ENCODE peak calls at places on chromosomes 11 and 22, in eight cellular contexts. F is fibroblast of lung, N is neural progenitor cell, U is AG09319, K is GM10248, X is fibroblast of the aortic adventitia, D is chondrocyte, J is GM13977. A is an unnamed sample.

GRCh38 chr11:35293034-35293433 is 126.3 kb downstream of the SLC1A2 start:
- DNase-seq in F (no peak), N (no peak), U (no peak), K (no peak), X (no peak), D (no peak), J (no peak), A (no peak)

GRCh38 chr11:62753736-62754603 is at the start of gene ZBTB3:
- DNase-seq in F (peak), N (peak), U (peak), K (peak), X (peak), D (peak), J (peak), A (peak)

GRCh38 chr11:71305451-71306125 is 53.2 kb upstream of the SHANK2 start:
- DNase-seq in F (no peak), N (no peak), U (no peak), K (no peak), X (no peak), D (peak), J (no peak), A (no peak)

GRCh38 chr11:78350646-78351165 is 66.9 kb downstream of the GAB2 start:
- DNase-seq in F (peak), N (peak), U (no peak), K (no peak), X (peak), D (no peak), J (no peak), A (no peak)

GRCh38 chr11:117932987-117933386 is 3.8 kb upstream of the TMPRSS13 start:
- DNase-seq in F (no peak), N (no peak), U (no peak), K (no peak), X (no peak), D (no peak), J (no peak), A (no peak)

GRCh38 chr22:46203590-46203980 is 46.5 kb downstream of the CDPF1 start:
- DNase-seq in F (no peak), N (no peak), U (no peak), K (no peak), X (no peak), D (no peak), J (no peak), A (no peak)

GRCh38 chr11:134666273-134667174 is 254.5 kb upstream of the B3GAT1 start:
- DNase-seq in F (no peak), N (no peak), U (no peak), K (no peak), X (no peak), D (no peak), J (no peak), A (no peak)

GRCh38 chr11:116638463-116638862 is 134.3 kb downstream of the BUD13 start:
- DNase-seq in F (no peak), N (no peak), U (no peak), K (no peak), X (no peak), D (no peak), J (no peak), A (no peak)

GRCh38 chr22:37050913-37051628 is 471 bp upstream of the KCTD17 start:
- DNase-seq in F (no peak), N (no peak), U (no peak), K (no peak), X (no peak), D (no peak), J (no peak), A (no peak)

GRCh38 chr22:36329217-36330078 is 58.3 kb downstream of the MYH9 start:
- DNase-seq in F (peak), N (peak), U (peak), K (no peak), X (peak), D (no peak), J (no peak), A (no peak)

GRCh38 chr11:101126551-101127347 is 2.9 kb downstream of the PGR start:
- DNase-seq in F (no peak), N (peak), U (no peak), K (no peak), X (peak), D (no peak), J (peak), A (peak)

GRCh38 chr11:80586464-80586863 is 1145.6 kb upstream of the TENM4 start:
- DNase-seq in F (peak), N (no peak), U (no peak), K (no peak), X (peak), D (no peak), J (no peak), A (no peak)

GRCh38 chr11:105297463-105297862 is 157.9 kb upstream of the CARD18 start:
- DNase-seq in F (peak), N (no peak), U (no peak), K (no peak), X (peak), D (no peak), J (no peak), A (no peak)

GRCh38 chr11:11717064-11717725 is 95.4 kb upstream of the GALNT18 start:
- DNase-seq in F (no peak), N (no peak), U (no peak), K (no peak), X (no peak), D (no peak), J (no peak), A (no peak)

GRCh38 chr11:30760341-30760740 is 174.2 kb upstream of the MPPED2 start:
- DNase-seq in F (no peak), N (no peak), U (no peak), K (no peak), X (no peak), D (no peak), J (no peak), A (no peak)

GRCh38 chr11:5596611-5597201 is at the start of gene TRIM6:
- DNase-seq in F (peak), N (peak), U (no peak), K (no peak), X (peak), D (no peak), J (peak), A (peak)

GRCh38 chr11:34454308-34455032 is 15.7 kb downstream of the CAT start:
- DNase-seq in F (no peak), N (no peak), U (no peak), K (no peak), X (no peak), D (no peak), J (no peak), A (no peak)

GRCh38 chr11:64765841-64766682 is 6.3 kb upstream of the PYGM start:
- DNase-seq in F (no peak), N (no peak), U (no peak), K (peak), X (no peak), D (peak), J (no peak), A (no peak)

GRCh38 chr11:64764753-64765152 is 5.0 kb upstream of the PYGM start:
- DNase-seq in F (no peak), N (no peak), U (no peak), K (no peak), X (no peak), D (peak), J (no peak), A (no peak)

GRCh38 chr11:64766881-64767280 is 7.1 kb upstream of the PYGM start:
- DNase-seq in F (no peak), N (no peak), U (no peak), K (no peak), X (no peak), D (peak), J (no peak), A (no peak)

GRCh38 chr11:64763804-64764611 is 4.2 kb upstream of the PYGM start:
- DNase-seq in F (no peak), N (peak), U (no peak), K (peak), X (no peak), D (peak), J (peak), A (peak)

GRCh38 chr11:64765291-64765803 is 5.6 kb upstream of the PYGM start:
- DNase-seq in F (no peak), N (peak), U (no peak), K (no peak), X (no peak), D (peak), J (no peak), A (no peak)
- TF ChIP-seq CTCF in F (peak), N (peak), U (no peak), K (no peak), X (peak), D (peak), J (peak), A (no peak)

GRCh38 chr11:68020575-68020974 is 9.9 kb upstream of the NDUFS8 start:
- DNase-seq in F (no peak), N (peak), U (no peak), K (no peak), X (no peak), D (no peak), J (no peak), A (no peak)
- TF ChIP-seq CTCF in F (peak), N (peak), U (peak), K (peak), X (peak), D (peak), J (no peak), A (no peak)

GRCh38 chr11:91219501-91219900 is 996.7 kb upstream of the CHORDC1 start:
- DNase-seq in F (peak), N (no peak), U (no peak), K (no peak), X (peak), D (no peak), J (no peak), A (no peak)

DNA sequence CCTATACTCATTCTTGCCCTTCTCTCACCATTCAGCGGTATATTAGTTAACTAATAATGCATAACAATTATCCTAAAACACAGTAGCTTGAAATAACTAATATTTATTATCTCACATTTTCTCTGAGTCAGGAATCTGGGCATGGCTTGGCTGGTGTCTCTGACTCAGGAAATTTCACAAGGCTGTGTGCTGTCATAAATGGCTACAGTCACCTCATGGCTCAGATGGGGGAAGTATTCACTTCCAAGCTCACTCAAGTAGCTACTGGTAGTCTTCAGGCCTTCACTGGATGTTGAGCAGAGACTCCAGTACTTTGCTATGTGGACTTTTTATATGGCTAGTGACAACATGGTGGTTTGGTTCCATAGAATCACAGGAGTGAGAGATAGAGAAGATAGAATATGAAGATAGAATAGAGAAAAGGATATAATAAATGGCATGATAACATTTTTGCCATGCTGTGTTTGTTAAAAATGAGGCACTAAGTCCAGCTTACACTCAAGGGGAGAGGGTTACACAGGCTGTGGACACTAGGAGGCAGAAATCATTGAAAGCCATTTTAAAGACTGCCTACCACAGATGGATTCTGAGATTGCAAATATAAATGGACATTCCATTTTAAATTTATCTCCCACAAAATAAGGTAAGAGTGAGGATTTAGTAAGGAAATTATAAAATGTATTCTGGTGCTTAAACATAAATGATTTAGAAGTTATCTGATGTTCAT is 997.8 kb upstream of the CHORDC1 start:
- DNase-seq in F (peak), N (no peak), U (no peak), K (no peak), X (peak), D (no peak), J (no peak), A (no peak)
- TF ChIP-seq CTCF in F (peak), N (no peak), U (no peak), K (no peak), X (no peak), D (peak), J (no peak), A (no peak)

GRCh38 chr11:57340228-57340627 is 2.1 kb downstream of the P2RX3 start:
- DNase-seq in F (peak), N (peak), U (no peak), K (no peak), X (no peak), D (no peak), J (no peak), A (no peak)
- TF ChIP-seq CTCF in F (peak), N (peak), U (peak), K (no peak), X (no peak), D (no peak), J (peak), A (no peak)

GRCh38 chr22:39958009-39958711 is 2.0 kb upstream of the TMA7B start:
- DNase-seq in F (no peak), N (no peak), U (no peak), K (no peak), X (no peak), D (no peak), J (no peak), A (no peak)

GRCh38 chr22:39962071-39962470 is 1.9 kb downstream of the TMA7B start:
- DNase-seq in F (peak), N (no peak), U (no peak), K (no peak), X (no peak), D (no peak), J (no peak), A (no peak)

GRCh38 chr22:39960791-39961746 is 872 bp downstream of the TMA7B start:
- DNase-seq in F (peak), N (no peak), U (no peak), K (peak), X (peak), D (no peak), J (peak), A (peak)

GRCh38 chr22:39958916-39959639 is 1.1 kb upstream of the TMA7B start:
- DNase-seq in F (no peak), N (no peak), U (no peak), K (no peak), X (no peak), D (no peak), J (no peak), A (no peak)

GRCh38 chr22:39959640-39960447 is at the start of gene TMA7B:
- DNase-seq in F (peak), N (peak), U (no peak), K (no peak), X (peak), D (no peak), J (no peak), A (no peak)
- TF ChIP-seq CTCF in F (peak), N (peak), U (no peak), K (no peak), X (peak), D (peak), J (no peak), A (no peak)

DNA sequence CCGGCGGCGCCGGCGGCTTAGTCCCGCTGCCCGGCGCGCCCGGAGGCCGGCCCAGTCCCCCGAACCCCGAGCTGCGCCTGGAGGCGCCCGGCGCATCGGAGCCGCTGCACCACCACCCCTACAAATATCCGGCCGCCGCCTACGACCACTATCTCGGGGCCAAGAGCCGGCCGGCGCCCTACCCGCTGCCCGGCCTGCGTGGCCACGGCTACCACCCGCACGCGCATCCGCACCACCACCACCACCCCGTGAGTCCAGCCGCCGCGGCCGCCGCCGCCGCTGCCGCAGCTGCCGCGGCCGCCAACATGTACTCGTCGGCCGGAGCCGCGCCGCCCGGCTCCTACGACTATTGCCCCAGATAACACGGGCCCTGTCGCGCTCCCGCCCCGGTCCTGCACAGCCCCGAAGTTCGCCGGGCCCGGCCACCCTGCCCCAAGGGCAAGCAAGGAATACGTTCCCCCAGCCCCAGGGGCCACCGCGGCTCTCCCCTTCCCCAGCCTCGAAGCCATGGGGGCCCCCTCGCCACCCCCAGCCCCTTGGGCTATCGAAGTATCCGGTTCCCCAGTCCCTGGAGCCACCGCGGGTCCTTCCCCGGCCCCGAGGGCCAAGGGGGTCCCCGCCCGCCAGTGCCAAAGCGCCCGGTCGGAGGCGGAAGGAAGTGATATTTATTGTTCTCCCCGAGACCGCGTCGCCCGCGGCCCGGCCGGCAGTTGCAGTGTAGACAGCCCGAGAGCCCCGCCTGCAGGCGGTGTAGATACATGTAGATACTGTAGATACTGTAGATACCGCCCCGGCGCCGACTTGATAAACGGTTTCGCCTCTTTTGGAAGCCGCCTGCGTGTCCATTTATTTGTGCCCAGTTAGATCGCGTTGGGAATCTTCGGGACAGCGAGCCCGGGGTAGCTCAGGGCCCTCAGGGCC is 6.2 kb downstream of the TBX1 start:
- DNase-seq in F (no peak), N (peak), U (no peak), K (no peak), X (no peak), D (no peak), J (peak), A (peak)
- TF ChIP-seq CTCF in F (no peak), N (peak), U (no peak), K (no peak), X (no peak), D (peak), J (peak), A (no peak)

GRCh38 chr22:49817359-49817758 is 10.3 kb downstream of the BRD1 start:
- DNase-seq in F (no peak), N (no peak), U (no peak), K (no peak), X (no peak), D (peak), J (no peak), A (no peak)

GRCh38 chr22:49823289-49824045 is 4.2 kb downstream of the BRD1 start:
- DNase-seq in F (no peak), N (no peak), U (no peak), K (no peak), X (no peak), D (no peak), J (no peak), A (no peak)

GRCh38 chr22:49824185-49824925 is 3.3 kb downstream of the BRD1 start:
- DNase-seq in F (no peak), N (no peak), U (no peak), K (no peak), X (no peak), D (no peak), J (no peak), A (peak)

GRCh38 chr22:49824936-49825335 is 2.7 kb downstream of the BRD1 start:
- DNase-seq in F (no peak), N (no peak), U (no peak), K (no peak), X (no peak), D (no peak), J (no peak), A (no peak)

DNA sequence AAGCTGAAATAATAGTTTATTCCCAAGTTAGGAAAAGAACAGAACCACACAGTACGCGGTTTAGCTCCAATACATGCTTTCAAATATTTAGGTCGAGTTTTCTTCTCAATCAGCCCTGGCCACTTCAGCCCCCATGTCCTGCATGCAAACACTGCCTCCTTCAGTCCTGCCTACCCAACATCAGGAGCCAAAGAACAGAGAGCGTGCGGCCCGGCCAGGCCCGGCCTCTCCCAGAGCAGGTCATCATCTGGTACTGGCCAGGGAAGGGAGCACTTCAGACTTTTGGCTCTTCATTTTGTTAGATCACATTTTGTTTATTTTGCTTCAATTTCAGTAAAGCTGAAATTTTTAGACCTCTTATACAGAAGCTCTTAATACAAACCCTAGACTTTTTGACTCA is 6.7 kb downstream of the BRD1 start:
- DNase-seq in F (no peak), N (no peak), U (no peak), K (no peak), X (peak), D (no peak), J (no peak), A (no peak)
- TF ChIP-seq CTCF in F (peak), N (no peak), U (peak), K (no peak), X (peak), D (peak), J (no peak), A (no peak)

A was measured in GM20000.